ENCODE peak calls at places on chromosomes 12 and 14, in ten cellular contexts. I, J, T, E, U, H, V, S, D and K are unnamed samples.

GRCh38 chr14:34872822-34873590 is 2.2 kb downstream of the BAZ1A start:
- DNase-seq in E (no peak), H (no peak), J (no peak), T (no peak), U (no peak), S (peak; percentile 40), D (no peak), V (no peak), I (no peak), K (no peak)

GRCh38 chr12:14828896-14829295 is 14.4 kb downstream of the ART4 start:
- DNase-seq in S (no peak), V (no peak), H (no peak), I (no peak), D (no peak), J (no peak), U (no peak), E (no peak), T (no peak), K (no peak)

GRCh38 chr12:89846473-89846872 is 137.8 kb upstream of the ATP2B1 start:
- DNase-seq in I (no peak), H (no peak), V (no peak), T (no peak), D (no peak), J (no peak), S (no peak), U (no peak), E (no peak), K (no peak)

GRCh38 chr12:42421844-42422779 is 96.1 kb downstream of the PPHLN1 start:
- DNase-seq in T (no peak), H (no peak), S (peak; percentile 80), V (no peak), D (no peak), J (no peak), E (no peak), U (no peak), I (no peak), K (no peak)

GRCh38 chr12:8922544-8922943 is 8.2 kb downstream of the PHC1 start:
- DNase-seq in D (no peak), I (no peak), E (no peak), U (no peak), T (no peak), H (no peak), J (no peak), V (no peak), S (no peak), K (no peak)

GRCh38 chr12:108967869-108968540 is 52.9 kb downstream of the SVOP start:
- DNase-seq in U (no peak), I (peak; percentile 16), H (peak; percentile 48), V (no peak), S (no peak), T (no peak), E (no peak), D (no peak), J (no peak), K (no peak)

GRCh38 chr14:86532219-86532618 is 1002.3 kb downstream of the FLRT2 start:
- DNase-seq in U (no peak), T (peak; percentile 45), V (no peak), J (no peak), I (no peak), S (peak; percentile 12), H (no peak), E (no peak), D (no peak), K (no peak)

GRCh38 chr12:63047146-63047545 is 103.9 kb downstream of the AVPR1A start:
- DNase-seq in T (no peak), U (no peak), S (no peak), J (no peak), D (no peak), V (no peak), I (no peak), H (no peak), E (no peak), K (no peak)

GRCh38 chr12:19542606-19543005 is 103.3 kb downstream of the AEBP2 start:
- DNase-seq in H (no peak), V (no peak), S (no peak), J (no peak), T (no peak), E (no peak), U (no peak), D (no peak), I (no peak), K (no peak)

GRCh38 chr14:69625299-69626131 is 14.1 kb downstream of the SUSD6 start:
- DNase-seq in U (no peak), S (peak; percentile 73), E (peak; percentile 48), D (peak; percentile 84), J (peak; percentile 72), I (peak; percentile 50), T (peak; percentile 55), V (peak; percentile 49), H (no peak), K (peak; percentile 81)

GRCh38 chr12:67655829-67656614 is 7.5 kb downstream of the DYRK2 start:
- DNase-seq in E (no peak), D (no peak), H (no peak), S (no peak), T (no peak), U (no peak), V (no peak), J (no peak), I (no peak), K (no peak)

GRCh38 chr12:26452511-26452910 is 257.1 kb downstream of the SSPN start:
- DNase-seq in V (no peak), I (no peak), S (no peak), E (no peak), J (no peak), U (no peak), T (no peak), H (no peak), D (no peak), K (no peak)

GRCh38 chr14:100663528-100664052 is 63.1 kb upstream of the DLK1 start:
- DNase-seq in H (no peak), E (no peak), S (no peak), U (no peak), D (no peak), I (no peak), T (no peak), V (no peak), J (no peak), K (no peak)

GRCh38 chr12:31574803-31575573 is 15.9 kb downstream of the DENND5B start:
- DNase-seq in J (no peak), E (no peak), D (no peak), H (no peak), I (no peak), S (peak; percentile 65), T (no peak), U (no peak), V (no peak), K (no peak)

GRCh38 chr12:99250091-99250490 is 397.5 kb upstream of the GARIN6 start:
- DNase-seq in S (no peak), H (peak; percentile 60), J (no peak), I (no peak), D (no peak), T (no peak), U (no peak), E (no peak), V (no peak), K (no peak)

GRCh38 chr14:100982356-100982755 is 78.8 kb upstream of the RTL1 start:
- DNase-seq in V (no peak), I (no peak), J (no peak), H (no peak), E (no peak), D (no peak), S (peak; percentile 39), T (no peak), U (no peak), K (no peak)

GRCh38 chr12:40992158-40992557 is 196.0 kb upstream of the PDZRN4 start:
- DNase-seq in D (no peak), J (no peak), T (no peak), I (no peak), E (no peak), V (no peak), U (no peak), H (no peak), S (no peak), K (no peak)